ENCODE peak calls at places on chromosomes 7 and 10, in eight cellular contexts. One of them, this sample, is unnamed.

GRCh38 chr10:77463967-77464745 is 173.5 kb downstream of the KCNMA1 start:
- DNase-seq in central memory CD4-positive, alpha-beta T cell: no peak
- DNase-seq in coronary artery: no peak
- DNase-seq in GM23338: no peak
- DNase-seq in glomerular endothelial cell: no peak
- DNase-seq in NCI-H748 treated with DMSO at 0.1 percent for 48 hours: no peak
- DNase-seq in LoVo: no peak
- DNase-seq in cardiac fibroblast: peak; percentile 55
- DNase-seq in this sample: no peak

GRCh38 chr10:112135604-112136003 is 48.0 kb downstream of the GPAM start:
- DNase-seq in central memory CD4-positive, alpha-beta T cell: no peak
- DNase-seq in coronary artery: no peak
- DNase-seq in GM23338: no peak
- DNase-seq in glomerular endothelial cell: no peak
- DNase-seq in NCI-H748 treated with DMSO at 0.1 percent for 48 hours: no peak
- DNase-seq in LoVo: no peak
- DNase-seq in cardiac fibroblast: no peak
- DNase-seq in this sample: no peak

GRCh38 chr10:60798031-60798430 is 19.8 kb downstream of the CDK1 start:
- DNase-seq in central memory CD4-positive, alpha-beta T cell: no peak
- DNase-seq in coronary artery: no peak
- DNase-seq in GM23338: no peak
- DNase-seq in glomerular endothelial cell: no peak
- DNase-seq in NCI-H748 treated with DMSO at 0.1 percent for 48 hours: no peak
- DNase-seq in LoVo: no peak
- DNase-seq in cardiac fibroblast: peak; percentile 60
- DNase-seq in this sample: no peak

GRCh38 chr10:3735175-3735574 is 49.8 kb downstream of the KLF6 start:
- DNase-seq in central memory CD4-positive, alpha-beta T cell: no peak
- DNase-seq in coronary artery: no peak
- DNase-seq in GM23338: peak; percentile 33
- DNase-seq in glomerular endothelial cell: no peak
- DNase-seq in NCI-H748 treated with DMSO at 0.1 percent for 48 hours: no peak
- DNase-seq in LoVo: no peak
- DNase-seq in cardiac fibroblast: no peak
- DNase-seq in this sample: no peak

GRCh38 chr10:22229756-22230330 is 12.0 kb upstream of the EBLN1 start:
- DNase-seq in central memory CD4-positive, alpha-beta T cell: no peak
- DNase-seq in coronary artery: no peak
- DNase-seq in GM23338: no peak
- DNase-seq in glomerular endothelial cell: no peak
- DNase-seq in NCI-H748 treated with DMSO at 0.1 percent for 48 hours: no peak
- DNase-seq in LoVo: no peak
- DNase-seq in cardiac fibroblast: peak; percentile 28
- DNase-seq in this sample: peak; percentile 37

GRCh38 chr10:71241899-71242620 is 29.7 kb downstream of the UNC5B start:
- DNase-seq in central memory CD4-positive, alpha-beta T cell: no peak
- DNase-seq in coronary artery: no peak
- DNase-seq in GM23338: no peak
- DNase-seq in glomerular endothelial cell: no peak
- DNase-seq in NCI-H748 treated with DMSO at 0.1 percent for 48 hours: no peak
- DNase-seq in LoVo: no peak
- DNase-seq in cardiac fibroblast: no peak
- DNase-seq in this sample: peak; percentile 14

GRCh38 chr10:69434926-69435325 is 16.3 kb upstream of the TSPAN15 start:
- DNase-seq in central memory CD4-positive, alpha-beta T cell: no peak
- DNase-seq in coronary artery: no peak
- DNase-seq in GM23338: no peak
- DNase-seq in glomerular endothelial cell: no peak
- DNase-seq in NCI-H748 treated with DMSO at 0.1 percent for 48 hours: no peak
- DNase-seq in LoVo: no peak
- DNase-seq in cardiac fibroblast: no peak
- DNase-seq in this sample: no peak

GRCh38 chr7:17209101-17209500 is 89.4 kb upstream of the AHR start:
- DNase-seq in central memory CD4-positive, alpha-beta T cell: no peak
- DNase-seq in coronary artery: no peak
- DNase-seq in GM23338: no peak
- DNase-seq in glomerular endothelial cell: no peak
- DNase-seq in NCI-H748 treated with DMSO at 0.1 percent for 48 hours: no peak
- DNase-seq in LoVo: no peak
- DNase-seq in cardiac fibroblast: no peak
- DNase-seq in this sample: no peak

GRCh38 chr10:27072436-27073114 is 27.7 kb downstream of the ANKRD26 start:
- DNase-seq in central memory CD4-positive, alpha-beta T cell: no peak
- DNase-seq in coronary artery: no peak
- DNase-seq in GM23338: peak; percentile 79
- DNase-seq in glomerular endothelial cell: no peak
- DNase-seq in NCI-H748 treated with DMSO at 0.1 percent for 48 hours: no peak
- DNase-seq in LoVo: no peak
- DNase-seq in cardiac fibroblast: no peak
- DNase-seq in this sample: no peak